ENCODE peak calls at places on chromosomes 4 and X, in nine cellular contexts. M is cardiac muscle cell, V is GM23338, I is AG04450, L is left lung, D is PC-3, P is Caco-2, H is PC-9, X is AG09319. K is an unnamed sample.

GRCh38 chr4:112416464-112416863 is 99.5 kb downstream of the NEUROG2 start:
- DNase-seq in M (no peak), V (no peak), I (no peak), L (no peak), D (peak), P (no peak), H (no peak), X (no peak), K (no peak)

GRCh38 chr4:132934901-132935300 is 214.2 kb upstream of the PCDH10 start:
- DNase-seq in M (no peak), V (peak), I (no peak), L (no peak), D (no peak), P (no peak), H (no peak), X (no peak), K (no peak)

GRCh38 chrX:129772796-129773431 is 6.8 kb upstream of the SASH3 start:
- DNase-seq in M (no peak), V (peak), I (no peak), L (peak), D (no peak), P (no peak), H (no peak), X (no peak), K (peak)

GRCh38 chrX:120604359-120604782 is 470 bp downstream of the MCTS1 start:
- DNase-seq in M (peak), V (no peak), I (no peak), L (no peak), D (peak), P (peak), H (peak), X (no peak), K (peak)

GRCh38 chrX:151754042-151754419 is 19.5 kb downstream of the CNGA2 start:
- DNase-seq in M (no peak), V (no peak), I (peak), L (no peak), D (peak), P (no peak), H (peak), X (peak), K (no peak)

GRCh38 chr4:41927761-41928499 is 7.3 kb upstream of the TMEM33 start:
- DNase-seq in M (no peak), V (no peak), I (no peak), L (no peak), D (no peak), P (no peak), H (peak), X (no peak), K (no peak)

GRCh38 chr4:41358626-41359025 is 101.9 kb downstream of the UCHL1 start:
- DNase-seq in M (no peak), V (no peak), I (no peak), L (no peak), D (no peak), P (no peak), H (no peak), X (no peak), K (no peak)

GRCh38 chrX:130915302-130915701 is 12.3 kb upstream of the ENOX2 start:
- DNase-seq in M (no peak), V (no peak), I (no peak), L (no peak), D (no peak), P (no peak), H (no peak), X (no peak), K (no peak)

GRCh38 chr4:153218961-153219360 is 14.7 kb downstream of the TRIM2 start:
- DNase-seq in M (no peak), V (no peak), I (no peak), L (no peak), D (peak), P (no peak), H (peak), X (no peak), K (peak)

GRCh38 chr4:136457577-136457976 is 1074.7 kb downstream of the PCDH18 start:
- DNase-seq in M (no peak), V (no peak), I (no peak), L (peak), D (no peak), P (no peak), H (no peak), X (no peak), K (no peak)

GRCh38 chrX:131235768-131236167 is 53.3 kb downstream of the IGSF1 start:
- DNase-seq in M (no peak), V (no peak), I (no peak), L (no peak), D (no peak), P (no peak), H (no peak), X (no peak), K (no peak)

GRCh38 chr4:189837462-189837861 is 103.2 kb upstream of the FRG1 start:
- DNase-seq in M (no peak), V (no peak), I (no peak), L (no peak), D (no peak), P (no peak), H (no peak), X (no peak), K (no peak)

GRCh38 chr4:156729416-156729815 is 242.2 kb downstream of the PDGFC start:
- DNase-seq in M (no peak), V (no peak), I (no peak), L (no peak), D (no peak), P (no peak), H (no peak), X (no peak), K (no peak)

GRCh38 chr4:40750461-40751258 is 905 bp downstream of the NSUN7 start:
- DNase-seq in M (peak), V (peak), I (no peak), L (no peak), D (peak), P (peak), H (peak), X (no peak), K (peak)

GRCh38 chr4:2412534-2412884 is 5.9 kb downstream of the ZFYVE28 start:
- DNase-seq in M (no peak), V (no peak), I (no peak), L (peak), D (peak), P (peak), H (peak), X (no peak), K (peak)

GRCh38 chrX:51336584-51336983 is 4.0 kb downstream of the NUDT10 start:
- DNase-seq in M (peak), V (peak), I (no peak), L (no peak), D (peak), P (peak), H (no peak), X (peak), K (no peak)

GRCh38 chr4:2286904-2287593 is 25.1 kb upstream of the MXD4 start:
- DNase-seq in M (no peak), V (no peak), I (no peak), L (peak), D (no peak), P (no peak), H (no peak), X (no peak), K (no peak)

GRCh38 chr4:95694411-95694810 is 145.5 kb upstream of the PDHA2 start:
- DNase-seq in M (no peak), V (no peak), I (no peak), L (no peak), D (no peak), P (no peak), H (no peak), X (no peak), K (no peak)

GRCh38 chrX:1598021-1598875 is 6.8 kb downstream of the AKAP17A start:
- DNase-seq in M (no peak), V (no peak), I (no peak), L (peak), D (no peak), P (no peak), H (no peak), X (no peak), K (no peak)

GRCh38 chrX:129654652-129655546 is at the start of gene APLN:
- DNase-seq in M (peak), V (peak), I (no peak), L (peak), D (peak), P (peak), H (no peak), X (no peak), K (peak)

GRCh38 chr4:87529187-87529586 is at the start of gene SPARCL1:
- DNase-seq in M (no peak), V (peak), I (no peak), L (no peak), D (no peak), P (no peak), H (no peak), X (no peak), K (no peak)

GRCh38 chr4:101118641-101119040 is 228.7 kb downstream of the PPP3CA start:
- DNase-seq in M (no peak), V (no peak), I (no peak), L (no peak), D (no peak), P (no peak), H (no peak), X (no peak), K (no peak)
- TF ChIP-seq CTCF in M (no peak), V (no peak), I (no peak), L (no peak), D (no peak), P (no peak), H (no peak), X (no peak), K (no peak)

DNA sequence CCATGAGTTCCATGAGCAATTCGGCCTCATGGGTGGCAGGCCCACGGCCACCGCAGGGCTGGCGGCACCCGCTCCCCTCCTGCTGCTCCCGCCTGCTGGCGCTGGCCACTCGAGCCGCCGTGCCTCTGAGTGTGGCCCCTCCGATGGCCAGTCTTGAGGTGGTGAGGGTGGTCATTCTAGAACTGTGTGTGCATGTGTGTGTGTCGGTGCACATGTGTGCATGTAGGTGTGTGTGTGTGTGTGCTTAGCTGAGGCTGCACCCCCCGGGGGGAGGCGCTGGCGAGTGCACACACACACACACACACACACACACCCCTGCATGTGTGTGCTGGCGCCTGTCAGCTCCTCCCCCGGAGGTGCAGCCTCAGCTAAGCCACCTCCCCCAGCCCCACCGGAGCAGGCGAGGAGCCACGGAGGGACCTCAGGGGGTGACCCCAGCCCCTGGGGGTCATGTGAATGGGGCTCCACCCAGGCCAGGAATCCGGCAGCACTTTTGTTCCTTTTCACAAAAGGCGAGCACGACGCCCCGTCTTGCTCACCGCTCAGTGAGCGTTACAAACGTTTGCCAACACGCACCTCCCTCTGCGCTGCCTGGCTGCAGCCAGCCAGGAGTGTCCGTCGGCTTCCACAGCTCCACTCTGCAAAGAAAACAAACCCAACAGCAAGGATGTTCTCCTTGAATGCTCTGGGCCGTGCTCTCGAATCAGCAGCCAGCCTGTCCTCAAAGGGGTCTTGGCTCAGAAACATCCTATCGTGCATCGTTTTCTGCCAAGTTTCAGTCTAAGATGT is 29.9 kb downstream of the FGFRL1 start:
- DNase-seq in M (no peak), V (no peak), I (no peak), L (peak), D (peak), P (no peak), H (peak), X (no peak), K (no peak)
- TF ChIP-seq CTCF in M (no peak), V (no peak), I (no peak), L (no peak), D (no peak), P (no peak), H (no peak), X (no peak), K (no peak)

GRCh38 chr4:100843897-100844296 is 326.1 kb upstream of the EMCN start:
- DNase-seq in M (no peak), V (no peak), I (no peak), L (no peak), D (no peak), P (no peak), H (no peak), X (no peak), K (no peak)

GRCh38 chr4:100852326-100852725 is 334.5 kb upstream of the EMCN start:
- DNase-seq in M (no peak), V (no peak), I (no peak), L (no peak), D (no peak), P (no peak), H (no peak), X (no peak), K (no peak)

GRCh38 chr4:100849319-100849718 is 331.5 kb upstream of the EMCN start:
- DNase-seq in M (peak), V (no peak), I (no peak), L (no peak), D (no peak), P (no peak), H (no peak), X (no peak), K (no peak)

GRCh38 chr4:100848865-100849264 is 331.0 kb upstream of the EMCN start:
- DNase-seq in M (peak), V (peak), I (no peak), L (no peak), D (peak), P (peak), H (no peak), X (no peak), K (no peak)
- TF ChIP-seq CTCF in M (no peak), V (peak), I (no peak), L (no peak), D (peak), P (peak), H (no peak), X (no peak), K (no peak)

GRCh38 chr4:56213543-56213942 is 173.7 kb downstream of the AASDH start:
- DNase-seq in M (no peak), V (no peak), I (no peak), L (no peak), D (no peak), P (no peak), H (no peak), X (no peak), K (no peak)

GRCh38 chr4:56212774-56213173 is 174.5 kb downstream of the AASDH start:
- DNase-seq in M (no peak), V (no peak), I (no peak), L (no peak), D (no peak), P (no peak), H (no peak), X (no peak), K (no peak)

GRCh38 chr4:56209767-56210166 is 177.5 kb downstream of the AASDH start:
- DNase-seq in M (no peak), V (no peak), I (no peak), L (no peak), D (no peak), P (no peak), H (no peak), X (no peak), K (no peak)

GRCh38 chr4:56210397-56210796 is 176.9 kb downstream of the AASDH start:
- DNase-seq in M (no peak), V (peak), I (no peak), L (no peak), D (no peak), P (no peak), H (no peak), X (no peak), K (no peak)

GRCh38 chr4:56211202-56211601 is 176.1 kb downstream of the AASDH start:
- DNase-seq in M (no peak), V (no peak), I (no peak), L (no peak), D (no peak), P (no peak), H (no peak), X (no peak), K (no peak)
- TF ChIP-seq CTCF in M (no peak), V (no peak), I (no peak), L (no peak), D (no peak), P (no peak), H (no peak), X (no peak), K (no peak)

GRCh38 chrX:71058116-71058515 is 10.0 kb downstream of the SNX12 start:
- DNase-seq in M (no peak), V (no peak), I (no peak), L (no peak), D (no peak), P (no peak), H (no peak), X (no peak), K (no peak)
- TF ChIP-seq CTCF in M (no peak), V (no peak), I (no peak), L (no peak), D (no peak), P (no peak), H (no peak), X (no peak), K (no peak)

DNA sequence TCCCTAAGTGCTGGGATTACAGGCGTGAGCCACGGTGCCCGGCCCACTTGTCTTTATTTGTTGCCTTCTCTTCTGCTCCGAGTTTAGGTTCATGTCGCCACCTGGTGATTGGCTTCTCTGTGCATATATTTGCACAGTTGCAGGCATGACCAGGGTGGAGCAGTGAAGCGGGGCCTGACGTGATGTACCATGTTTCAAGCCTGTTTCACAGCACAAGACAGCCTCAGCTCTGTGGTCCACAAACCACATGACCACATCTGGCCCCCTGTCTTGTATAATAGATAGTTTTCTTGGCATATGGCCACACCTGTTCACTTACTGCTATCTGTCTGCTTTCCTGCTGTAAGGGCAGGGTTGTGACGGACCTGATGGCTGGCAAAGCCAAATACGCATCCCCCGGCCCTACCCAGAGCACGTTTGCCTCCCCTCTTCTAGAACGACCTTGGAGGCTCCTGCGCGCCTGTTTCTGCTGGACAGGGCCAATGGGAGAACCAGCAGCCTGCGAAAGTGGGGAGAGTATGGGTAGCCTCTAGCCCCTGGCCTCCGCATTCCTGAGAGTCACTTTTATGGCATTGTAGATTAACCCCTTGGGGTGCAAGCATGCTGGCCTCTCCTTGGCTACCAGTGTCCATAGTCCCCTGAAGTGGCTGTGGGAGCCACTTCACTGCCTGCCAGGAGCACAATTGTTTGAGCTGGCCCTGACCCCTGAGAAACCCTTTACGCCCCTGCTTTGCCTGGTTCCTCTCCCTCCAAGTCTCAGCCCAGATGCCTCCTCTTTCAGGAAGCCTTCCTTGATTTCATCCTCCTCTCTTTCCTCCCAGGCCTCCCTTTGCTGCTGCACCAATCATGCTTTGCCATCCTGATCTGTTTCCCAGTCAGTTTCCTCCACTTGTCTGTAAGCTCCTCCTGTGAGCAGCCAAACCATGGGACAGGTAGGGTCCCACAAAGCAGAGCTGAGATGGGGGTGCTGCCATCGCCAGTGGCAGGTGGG is 6.0 kb upstream of the SH3TC1 start:
- DNase-seq in M (no peak), V (no peak), I (no peak), L (peak), D (peak), P (peak), H (no peak), X (no peak), K (peak)
- TF ChIP-seq CTCF in M (no peak), V (peak), I (no peak), L (no peak), D (peak), P (peak), H (no peak), X (peak), K (peak)

GRCh38 chr4:154711522-154711921 is 32.3 kb upstream of the LRAT start:
- DNase-seq in M (no peak), V (no peak), I (no peak), L (no peak), D (no peak), P (no peak), H (no peak), X (no peak), K (no peak)
- TF ChIP-seq CTCF in M (no peak), V (no peak), I (no peak), L (no peak), D (no peak), P (no peak), H (no peak), X (no peak), K (no peak)